ENCODE peak calls at places on chromosomes 4 and X, in eight cellular contexts. One of them, this sample, is unnamed.

GRCh38 chr4:106286611-106287010 is 29.4 kb downstream of the TBCK start:
- DNase-seq in RKO: no peak
- DNase-seq in iPS DF 6.9: no peak
- DNase-seq in body of pancreas: no peak
- DNase-seq in Right ventricle myocardium superior: no peak
- DNase-seq in activated naive CD8-positive, alpha-beta T cell treated with anti-CD3 and anti-CD28 coated beads, Interleukin-2, amount 50 U/mL, for 24 hours: no peak
- DNase-seq in activated CD4-positive, alpha-beta T cell treated with anti-CD3 and anti-CD28 coated beads, Interleukin-2, amount 50 U/mL, for 1 hour: no peak
- DNase-seq in AG09319: no peak
- DNase-seq in this sample: no peak

GRCh38 chr4:124973716-124974115 is 261.2 kb upstream of the ANKRD50 start:
- DNase-seq in body of pancreas: no peak
- DNase-seq in Right ventricle myocardium superior: no peak
- DNase-seq in activated naive CD8-positive, alpha-beta T cell treated with anti-CD3 and anti-CD28 coated beads, Interleukin-2, amount 50 U/mL, for 24 hours: no peak
- DNase-seq in RKO: no peak
- DNase-seq in activated CD4-positive, alpha-beta T cell treated with anti-CD3 and anti-CD28 coated beads, Interleukin-2, amount 50 U/mL, for 1 hour: no peak
- DNase-seq in AG09319: no peak
- DNase-seq in iPS DF 6.9: no peak
- DNase-seq in this sample: no peak

GRCh38 chrX:47351706-47352105 is 18.7 kb upstream of the ZNF157 start:
- DNase-seq in RKO: peak
- DNase-seq in activated CD4-positive, alpha-beta T cell treated with anti-CD3 and anti-CD28 coated beads, Interleukin-2, amount 50 U/mL, for 1 hour: no peak
- DNase-seq in activated naive CD8-positive, alpha-beta T cell treated with anti-CD3 and anti-CD28 coated beads, Interleukin-2, amount 50 U/mL, for 24 hours: no peak
- DNase-seq in AG09319: no peak
- DNase-seq in Right ventricle myocardium superior: no peak
- DNase-seq in iPS DF 6.9: no peak
- DNase-seq in body of pancreas: no peak
- DNase-seq in this sample: no peak

GRCh38 chr4:82645868-82646267 is 84.1 kb upstream of the TMEM150C start:
- DNase-seq in RKO: no peak
- DNase-seq in Right ventricle myocardium superior: no peak
- DNase-seq in activated naive CD8-positive, alpha-beta T cell treated with anti-CD3 and anti-CD28 coated beads, Interleukin-2, amount 50 U/mL, for 24 hours: no peak
- DNase-seq in iPS DF 6.9: no peak
- DNase-seq in AG09319: no peak
- DNase-seq in activated CD4-positive, alpha-beta T cell treated with anti-CD3 and anti-CD28 coated beads, Interleukin-2, amount 50 U/mL, for 1 hour: no peak
- DNase-seq in body of pancreas: no peak
- DNase-seq in this sample: no peak

GRCh38 chr4:128322986-128323385 is 35.4 kb upstream of the PGRMC2 start:
- DNase-seq in body of pancreas: no peak
- DNase-seq in Right ventricle myocardium superior: no peak
- DNase-seq in RKO: peak
- DNase-seq in activated naive CD8-positive, alpha-beta T cell treated with anti-CD3 and anti-CD28 coated beads, Interleukin-2, amount 50 U/mL, for 24 hours: no peak
- DNase-seq in activated CD4-positive, alpha-beta T cell treated with anti-CD3 and anti-CD28 coated beads, Interleukin-2, amount 50 U/mL, for 1 hour: no peak
- DNase-seq in iPS DF 6.9: no peak
- DNase-seq in AG09319: no peak
- DNase-seq in this sample: no peak

GRCh38 chr4:24702266-24702665 is 93.1 kb upstream of the SOD3 start:
- DNase-seq in AG09319: no peak
- DNase-seq in activated CD4-positive, alpha-beta T cell treated with anti-CD3 and anti-CD28 coated beads, Interleukin-2, amount 50 U/mL, for 1 hour: no peak
- DNase-seq in body of pancreas: no peak
- DNase-seq in iPS DF 6.9: no peak
- DNase-seq in RKO: no peak
- DNase-seq in activated naive CD8-positive, alpha-beta T cell treated with anti-CD3 and anti-CD28 coated beads, Interleukin-2, amount 50 U/mL, for 24 hours: no peak
- DNase-seq in Right ventricle myocardium superior: no peak
- DNase-seq in this sample: no peak

GRCh38 chr4:112616984-112617383 is 19.7 kb downstream of the ZGRF1 start:
- DNase-seq in body of pancreas: no peak
- DNase-seq in RKO: no peak
- DNase-seq in AG09319: no peak
- DNase-seq in activated CD4-positive, alpha-beta T cell treated with anti-CD3 and anti-CD28 coated beads, Interleukin-2, amount 50 U/mL, for 1 hour: no peak
- DNase-seq in iPS DF 6.9: no peak
- DNase-seq in Right ventricle myocardium superior: no peak
- DNase-seq in activated naive CD8-positive, alpha-beta T cell treated with anti-CD3 and anti-CD28 coated beads, Interleukin-2, amount 50 U/mL, for 24 hours: no peak
- DNase-seq in this sample: no peak

GRCh38 chr4:148808416-148808815 is 366.2 kb upstream of the NR3C2 start:
- DNase-seq in Right ventricle myocardium superior: no peak
- DNase-seq in RKO: no peak
- DNase-seq in activated CD4-positive, alpha-beta T cell treated with anti-CD3 and anti-CD28 coated beads, Interleukin-2, amount 50 U/mL, for 1 hour: no peak
- DNase-seq in iPS DF 6.9: no peak
- DNase-seq in body of pancreas: no peak
- DNase-seq in AG09319: no peak
- DNase-seq in activated naive CD8-positive, alpha-beta T cell treated with anti-CD3 and anti-CD28 coated beads, Interleukin-2, amount 50 U/mL, for 24 hours: no peak
- DNase-seq in this sample: no peak

GRCh38 chr4:187612211-187612780 is 383.3 kb upstream of the ZFP42 start:
- DNase-seq in AG09319: no peak
- DNase-seq in Right ventricle myocardium superior: no peak
- DNase-seq in activated CD4-positive, alpha-beta T cell treated with anti-CD3 and anti-CD28 coated beads, Interleukin-2, amount 50 U/mL, for 1 hour: no peak
- DNase-seq in RKO: no peak
- DNase-seq in iPS DF 6.9: no peak
- DNase-seq in activated naive CD8-positive, alpha-beta T cell treated with anti-CD3 and anti-CD28 coated beads, Interleukin-2, amount 50 U/mL, for 24 hours: no peak
- DNase-seq in body of pancreas: no peak
- DNase-seq in this sample: no peak

GRCh38 chrX:124373348-124373747 is 27.0 kb downstream of the SH2D1A start:
- DNase-seq in RKO: no peak
- DNase-seq in Right ventricle myocardium superior: no peak
- DNase-seq in body of pancreas: no peak
- DNase-seq in activated CD4-positive, alpha-beta T cell treated with anti-CD3 and anti-CD28 coated beads, Interleukin-2, amount 50 U/mL, for 1 hour: no peak
- DNase-seq in AG09319: no peak
- DNase-seq in iPS DF 6.9: no peak
- DNase-seq in activated naive CD8-positive, alpha-beta T cell treated with anti-CD3 and anti-CD28 coated beads, Interleukin-2, amount 50 U/mL, for 24 hours: no peak
- DNase-seq in this sample: no peak

GRCh38 chr4:154435895-154436294 is 55.7 kb downstream of the DCHS2 start:
- DNase-seq in RKO: no peak
- DNase-seq in iPS DF 6.9: no peak
- DNase-seq in activated CD4-positive, alpha-beta T cell treated with anti-CD3 and anti-CD28 coated beads, Interleukin-2, amount 50 U/mL, for 1 hour: no peak
- DNase-seq in AG09319: no peak
- DNase-seq in activated naive CD8-positive, alpha-beta T cell treated with anti-CD3 and anti-CD28 coated beads, Interleukin-2, amount 50 U/mL, for 24 hours: no peak
- DNase-seq in Right ventricle myocardium superior: no peak
- DNase-seq in body of pancreas: no peak
- DNase-seq in this sample: no peak

GRCh38 chrX:155966876-155967275 is 30.6 kb upstream of the IL9R start:
- DNase-seq in activated CD4-positive, alpha-beta T cell treated with anti-CD3 and anti-CD28 coated beads, Interleukin-2, amount 50 U/mL, for 1 hour: peak
- DNase-seq in body of pancreas: no peak
- DNase-seq in Right ventricle myocardium superior: no peak
- DNase-seq in iPS DF 6.9: no peak
- DNase-seq in activated naive CD8-positive, alpha-beta T cell treated with anti-CD3 and anti-CD28 coated beads, Interleukin-2, amount 50 U/mL, for 24 hours: peak
- DNase-seq in AG09319: no peak
- DNase-seq in RKO: peak
- DNase-seq in this sample: no peak

GRCh38 chrX:11407331-11408110 is 114.3 kb downstream of the AMELX start:
- DNase-seq in RKO: no peak
- DNase-seq in iPS DF 6.9: no peak
- DNase-seq in activated CD4-positive, alpha-beta T cell treated with anti-CD3 and anti-CD28 coated beads, Interleukin-2, amount 50 U/mL, for 1 hour: no peak
- DNase-seq in Right ventricle myocardium superior: no peak
- DNase-seq in body of pancreas: no peak
- DNase-seq in activated naive CD8-positive, alpha-beta T cell treated with anti-CD3 and anti-CD28 coated beads, Interleukin-2, amount 50 U/mL, for 24 hours: no peak
- DNase-seq in AG09319: no peak
- DNase-seq in this sample: no peak

GRCh38 chr4:58749206-58749605 is 1639.0 kb upstream of the IGFBP7 start:
- DNase-seq in AG09319: no peak
- DNase-seq in activated CD4-positive, alpha-beta T cell treated with anti-CD3 and anti-CD28 coated beads, Interleukin-2, amount 50 U/mL, for 1 hour: no peak
- DNase-seq in activated naive CD8-positive, alpha-beta T cell treated with anti-CD3 and anti-CD28 coated beads, Interleukin-2, amount 50 U/mL, for 24 hours: no peak
- DNase-seq in RKO: no peak
- DNase-seq in body of pancreas: peak
- DNase-seq in Right ventricle myocardium superior: no peak
- DNase-seq in iPS DF 6.9: no peak
- DNase-seq in this sample: no peak

This sample was measured in upper lobe of left lung.